ENCODE peak calls at places on chromosomes 1 and 21, in four cellular contexts. M, V, K and L are unnamed samples.

GRCh38 chr21:32916088-32916487 is 109.6 kb upstream of the OLIG2 start:
- DNase-seq in M (no peak), V (no peak), K (no peak), L (no peak)

GRCh38 chr1:88935522-88936222 is 44.3 kb upstream of the GTF2B start:
- DNase-seq in M (no peak), V (no peak), K (peak), L (no peak)

GRCh38 chr1:200588698-200589097 is 31.9 kb downstream of the KIF14 start:
- DNase-seq in M (no peak), V (no peak), K (peak), L (no peak)

GRCh38 chr1:2382621-2383361 is 8.6 kb downstream of the MORN1 start:
- DNase-seq in M (no peak), V (no peak), K (no peak), L (no peak)

GRCh38 chr1:168824418-168824817 is 95.4 kb upstream of the DPT start:
- DNase-seq in M (no peak), V (no peak), K (no peak), L (no peak)

GRCh38 chr1:229192031-229192430 is 78.9 kb upstream of the RAB4A start:
- DNase-seq in M (no peak), V (no peak), K (peak), L (no peak)

GRCh38 chr1:30850607-30851006 is 58.0 kb downstream of the SDC3 start:
- DNase-seq in M (no peak), V (no peak), K (no peak), L (no peak)

GRCh38 chr1:93566227-93566626 is 115.4 kb downstream of the BCAR3 start:
- DNase-seq in M (no peak), V (no peak), K (no peak), L (no peak)

GRCh38 chr1:6686294-6686693 is 15.3 kb downstream of the DNAJC11 start:
- DNase-seq in M (no peak), V (no peak), K (no peak), L (no peak)

GRCh38 chr1:117932576-117932975 is 3.0 kb downstream of the WDR3 start:
- DNase-seq in M (no peak), V (no peak), K (no peak), L (no peak)

GRCh38 chr1:95311006-95311405 is 77.0 kb downstream of the RWDD3 start:
- DNase-seq in M (no peak), V (no peak), K (no peak), L (no peak)

GRCh38 chr1:212667223-212668139 is 32.2 kb downstream of the BATF3 start:
- DNase-seq in M (no peak), V (no peak), K (peak), L (no peak)

GRCh38 chr1:109598156-109598555 is 21.3 kb downstream of the GNAT2 start:
- DNase-seq in M (no peak), V (no peak), K (no peak), L (no peak)

GRCh38 chr1:222994506-222995229 is 148.4 kb downstream of the TLR5 start:
- DNase-seq in M (no peak), V (no peak), K (no peak), L (no peak)

GRCh38 chr1:21903638-21904474 is 33.3 kb downstream of the HSPG2 start:
- DNase-seq in M (no peak), V (no peak), K (no peak), L (no peak)

GRCh38 chr1:4825841-4826450 is 171.5 kb downstream of the AJAP1 start:
- DNase-seq in M (no peak), V (no peak), K (no peak), L (no peak)